ENCODE peak calls at places on chromosomes 1 and 21, in six cellular contexts. Y is anterior cingulate cortex, G is hepatic stellate cell, S is NCI-H2081, M is psoas muscle, V is T-helper 1 cell. B is an unnamed sample.
A peak's percentile ranks its signal among the peaks of the same experiment; 100 is the strongest.

GRCh38 chr1:54323324-54323739 is 82.9 kb downstream of the SSBP3 start:
- DNase-seq in G (no peak), S (no peak), M (no peak), V (no peak), Y (no peak), B (no peak)

GRCh38 chr1:16143005-16143565 is 12.8 kb downstream of the EPHA2 start:
- DNase-seq in V (no peak), Y (no peak), S (no peak), G (no peak), M (no peak), B (no peak)

GRCh38 chr1:150148834-150149489 is 754 bp upstream of the PLEKHO1 start:
- DNase-seq in Y (no peak), S (peak; percentile 66), V (no peak), G (no peak), M (no peak), B (no peak)

GRCh38 chr1:22870201-22870871 is 102.3 kb downstream of the LACTBL1 start:
- DNase-seq in M (peak; percentile 25), Y (no peak), S (no peak), G (no peak), V (no peak), B (no peak)

GRCh38 chr1:22920734-22921451 is 51.8 kb downstream of the LACTBL1 start:
- DNase-seq in G (no peak), V (no peak), Y (no peak), M (no peak), S (no peak), B (no peak)

GRCh38 chr21:22561946-22562345 is 1563.7 kb downstream of the NCAM2 start:
- DNase-seq in Y (no peak), V (no peak), S (no peak), M (no peak), G (no peak), B (no peak)

GRCh38 chr1:28109639-28110038 is 21.2 kb upstream of the EYA3 start:
- DNase-seq in Y (no peak), G (no peak), M (no peak), V (no peak), S (no peak), B (no peak)

GRCh38 chr1:119859647-119860046 is 36.7 kb downstream of the ADAM30 start:
- DNase-seq in Y (no peak), G (peak; percentile 56), M (no peak), S (no peak), V (no peak), B (no peak)